ENCODE peak calls at places on chromosomes 6 and 20, in nine cellular contexts. N is AG04450, G is mucosa of descending colon, E is right cardiac atrium, X is fibroblast of the aortic adventitia, M is coronary artery, Y is SK-N-SH, C is astrocyte of the spinal cord, J is testis. L is an unnamed sample.

GRCh38 chr20:1897965-1898464 is 2.8 kb downstream of the SIRPA start:
- DNase-seq in N (no peak), G (no peak), E (peak; percentile 66), X (peak; percentile 60), M (no peak), Y (no peak), C (no peak), J (no peak), L (peak; percentile 30)

GRCh38 chr6:90753820-90754604 is 167.1 kb upstream of the MAP3K7 start:
- DNase-seq in N (no peak), G (no peak), E (no peak), X (no peak), M (no peak), Y (no peak), C (no peak), J (no peak), L (no peak)

GRCh38 chr6:142413111-142413510 is 111.3 kb downstream of the ADGRG6 start:
- DNase-seq in N (no peak), G (no peak), E (no peak), X (no peak), M (no peak), Y (no peak), C (no peak), J (no peak), L (peak; percentile 9)

GRCh38 chr20:57638173-57638894 is 18.1 kb upstream of the ZBP1 start:
- DNase-seq in N (no peak), G (no peak), E (no peak), X (no peak), M (no peak), Y (no peak), C (no peak), J (no peak), L (no peak)

GRCh38 chr6:34810936-34811632 is 19.2 kb downstream of the BLTP3A start:
- DNase-seq in N (no peak), G (no peak), E (no peak), X (no peak), M (no peak), Y (no peak), C (no peak), J (no peak), L (no peak)

GRCh38 chr20:4702562-4703280 is 19.0 kb upstream of the PRND start:
- DNase-seq in N (no peak), G (no peak), E (no peak), X (no peak), M (no peak), Y (no peak), C (no peak), J (no peak), L (no peak)

GRCh38 chr20:58636983-58637421 is 14.1 kb upstream of the STX16 start:
- DNase-seq in N (no peak), G (no peak), E (no peak), X (no peak), M (no peak), Y (no peak), C (no peak), J (no peak), L (no peak)

GRCh38 chr6:154930490-154930889 is 64.6 kb upstream of the TIAM2 start:
- DNase-seq in N (no peak), G (no peak), E (no peak), X (no peak), M (no peak), Y (no peak), C (no peak), J (no peak), L (no peak)

GRCh38 chr6:37493047-37493995 is 6.4 kb downstream of the CCDC167 start:
- DNase-seq in N (no peak), G (no peak), E (no peak), X (no peak), M (no peak), Y (no peak), C (no peak), J (no peak), L (no peak)

GRCh38 chr6:167350731-167351655 is 26.1 kb downstream of the TTLL2 start:
- DNase-seq in N (no peak), G (peak; percentile 90), E (peak; percentile 81), X (peak; percentile 51), M (no peak), Y (peak; percentile 80), C (peak; percentile 63), J (peak; percentile 93), L (peak; percentile 56)
- H3K4me3 ChIP-seq in N (no peak overlapping the region), G (no peak overlapping the region), E (peak overlapping the region; percentile 41), X (peak overlapping the region; percentile 54), M (peak overlapping the region; percentile 65), Y (peak overlapping the region; percentile 49), C (peak overlapping the region; percentile 34), J (peak overlapping the region; percentile 42), L (peak overlapping the region; percentile 30)

GRCh38 chr6:46002264-46002663 is 13.4 kb downstream of the CLIC5 start:
- DNase-seq in N (no peak), G (peak; percentile 55), E (no peak), X (no peak), M (no peak), Y (no peak), C (no peak), J (no peak), L (no peak)
- H3K4me3 ChIP-seq in N (no peak overlapping the region), G (no peak overlapping the region), E (no peak overlapping the region), X (no peak overlapping the region), M (no peak overlapping the region), Y (no peak overlapping the region), C (no peak overlapping the region), J (no peak overlapping the region), L (no peak overlapping the region)

DNA sequence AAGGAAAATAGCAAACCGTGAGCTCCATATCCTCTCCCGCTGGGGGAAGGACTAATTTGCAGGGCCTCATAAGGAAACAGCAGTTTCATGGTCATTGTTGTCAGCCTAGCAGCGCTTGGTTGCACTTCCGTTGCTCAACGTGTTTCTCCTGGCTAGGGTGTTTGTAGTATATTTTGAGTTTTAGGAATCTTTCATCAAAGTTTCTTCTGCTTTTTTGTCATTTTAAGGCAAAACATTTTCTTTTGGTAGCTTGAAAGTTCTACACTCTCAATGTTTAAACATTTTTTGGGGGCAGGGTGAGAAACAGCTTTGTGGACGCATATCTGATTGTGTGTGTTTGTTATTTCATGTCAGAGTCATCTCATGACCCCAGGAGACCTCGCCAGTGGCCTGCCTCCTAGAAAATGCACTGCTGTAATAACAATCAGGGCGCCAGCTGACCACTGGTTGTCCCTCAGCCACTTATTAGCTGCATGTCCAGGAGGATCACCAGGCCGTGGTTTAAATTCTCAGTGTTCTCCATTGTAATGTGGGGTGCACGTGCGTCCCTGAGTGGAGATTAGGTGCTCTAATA is 20.6 kb downstream of the JARID2 start:
- DNase-seq in N (no peak), G (no peak), E (no peak), X (no peak), M (no peak), Y (no peak), C (no peak), J (no peak), L (peak; percentile 68)
- H3K4me3 ChIP-seq in N (no peak overlapping the region), G (no peak overlapping the region), E (no peak overlapping the region), X (no peak overlapping the region), M (no peak overlapping the region), Y (no peak overlapping the region), C (no peak overlapping the region), J (no peak overlapping the region), L (no peak overlapping the region)

GRCh38 chr6:100461920-100462295 is 2.8 kb downstream of the SIM1 start:
- DNase-seq in N (no peak), G (no peak), E (no peak), X (no peak), M (no peak), Y (no peak), C (peak; percentile 44), J (no peak), L (no peak)

GRCh38 chr6:100459291-100459690 is 5.4 kb downstream of the SIM1 start:
- DNase-seq in N (no peak), G (no peak), E (no peak), X (no peak), M (no peak), Y (no peak), C (no peak), J (no peak), L (no peak)

GRCh38 chr6:100461273-100461919 is 3.3 kb downstream of the SIM1 start:
- DNase-seq in N (no peak), G (no peak), E (no peak), X (no peak), M (no peak), Y (no peak), C (peak; percentile 61), J (no peak), L (peak; percentile 33)

GRCh38 chr6:100462396-100462795 is 2.3 kb downstream of the SIM1 start:
- DNase-seq in N (no peak), G (no peak), E (no peak), X (no peak), M (no peak), Y (no peak), C (no peak), J (no peak), L (peak; percentile 26)

DNA sequence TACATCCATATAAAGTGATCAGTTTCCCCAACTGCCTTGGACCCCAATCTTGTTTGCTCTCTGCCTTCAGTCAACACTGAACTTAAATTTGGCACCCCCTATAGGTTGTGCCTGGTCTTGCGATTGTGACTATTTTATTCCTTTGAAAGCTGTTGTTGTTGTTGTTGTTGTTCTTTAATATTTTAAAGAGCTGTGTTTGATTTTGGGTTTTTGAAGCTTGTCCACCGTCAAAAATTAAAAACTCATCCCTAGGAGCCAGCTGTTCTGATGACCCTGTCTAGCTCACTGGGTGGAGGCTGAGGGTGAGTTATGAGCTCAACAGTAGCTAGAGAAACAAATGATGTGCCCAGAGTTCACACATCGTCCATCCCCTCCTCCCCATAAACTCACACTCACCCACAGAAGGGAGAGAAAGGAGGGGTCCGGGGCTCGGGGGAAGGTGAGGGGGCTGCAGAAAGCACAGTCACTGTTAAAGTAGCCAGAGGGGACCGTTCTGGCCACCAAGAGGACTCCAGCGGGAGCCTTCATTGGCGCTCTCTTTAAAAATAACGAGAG is 4.0 kb downstream of the SIM1 start:
- DNase-seq in N (no peak), G (no peak), E (no peak), X (no peak), M (no peak), Y (no peak), C (no peak), J (no peak), L (no peak)
- H3K4me3 ChIP-seq in N (no peak overlapping the region), G (no peak overlapping the region), E (no peak overlapping the region), X (no peak overlapping the region), M (no peak overlapping the region), Y (peak overlapping the region; percentile 44), C (no peak overlapping the region), J (no peak overlapping the region), L (no peak overlapping the region)

GRCh38 chr6:1063671-1064355 is 248.1 kb upstream of the FOXQ1 start:
- DNase-seq in N (no peak), G (no peak), E (no peak), X (peak; percentile 54), M (no peak), Y (no peak), C (peak; percentile 44), J (no peak), L (no peak)
- H3K4me3 ChIP-seq in N (no peak overlapping the region), G (no peak overlapping the region), E (no peak overlapping the region), X (no peak overlapping the region), M (no peak overlapping the region), Y (no peak overlapping the region), C (no peak overlapping the region), J (no peak overlapping the region), L (no peak overlapping the region)

L was measured in cardiac fibroblast.